ENCODE peak calls at places on chromosomes 2 and 18, in five cellular contexts. K is mesendoderm, P is astrocyte, Q is SK-N-SH, W is K562. Z is an unnamed sample.
A peak's percentile ranks its signal among the peaks of the same experiment; 100 is the strongest.

GRCh38 chr2:37020212-37020886 is 54.0 kb upstream of the STRN start:
- DNase-seq in K (peak; percentile 75), P (peak; percentile 85), Q (peak; percentile 25), W (no peak), Z (no peak)

GRCh38 chr2:216792222-216793001 is 67.5 kb downstream of the TNP1 start:
- DNase-seq in K (peak; percentile 86), P (peak; percentile 83), Q (peak; percentile 69), W (no peak), Z (no peak)

GRCh38 chr2:46650556-46651001 is 171.2 kb downstream of the TMEM247 start:
- DNase-seq in K (peak; percentile 83), P (peak; percentile 62), Q (peak; percentile 71), W (peak; percentile 74), Z (peak; percentile 75)

GRCh38 chr18:22637787-22638186 is 220.1 kb upstream of the CTAGE1 start:
- DNase-seq in K (no peak), P (peak; percentile 93), Q (no peak), W (no peak), Z (no peak)

GRCh38 chr2:88159955-88160415 is 10.2 kb upstream of the THNSL2 start:
- DNase-seq in K (peak; percentile 78), P (peak; percentile 18), Q (peak; percentile 75), W (peak; percentile 68), Z (peak; percentile 76)

GRCh38 chr2:70947556-70948184 is 12.0 kb downstream of the ATP6V1B1 start:
- DNase-seq in K (peak; percentile 63), P (peak; percentile 55), Q (peak; percentile 7), W (no peak), Z (no peak)

GRCh38 chr18:13268035-13268700 is 49.6 kb downstream of the LDLRAD4 start:
- DNase-seq in K (peak; percentile 92), P (peak; percentile 81), Q (no peak), W (no peak), Z (no peak)

GRCh38 chr2:168317282-168317681 is 69.9 kb upstream of the STK39 start:
- DNase-seq in K (no peak), P (no peak), Q (no peak), W (no peak), Z (no peak)

GRCh38 chr2:667332-668000 is 9.7 kb downstream of the TMEM18 start:
- DNase-seq in K (peak; percentile 58), P (peak; percentile 68), Q (peak; percentile 76), W (peak; percentile 60), Z (no peak)

GRCh38 chr2:100983684-100984310 is 18.3 kb upstream of the RPL31 start:
- DNase-seq in K (no peak), P (no peak), Q (no peak), W (no peak), Z (no peak)

GRCh38 chr2:28356095-28356911 is 36.4 kb upstream of the FOSL2 start:
- DNase-seq in K (peak; percentile 26), P (peak; percentile 72), Q (peak; percentile 90), W (peak; percentile 58), Z (no peak)
- H3K4me2 ChIP-seq in K (no peak overlapping the region), P (no peak overlapping the region), Q (no peak overlapping the region), W (peak overlapping the region; percentile 12), Z (no peak overlapping the region)

GRCh38 chr18:37548679-37549289 is 16.8 kb downstream of the CELF4 start:
- DNase-seq in K (no peak), P (no peak), Q (peak; percentile 83), W (no peak), Z (no peak)

GRCh38 chr18:37546023-37546537 is 19.5 kb downstream of the CELF4 start:
- DNase-seq in K (no peak), P (no peak), Q (no peak), W (no peak), Z (no peak)

GRCh38 chr18:37545461-37545860 is 20.1 kb downstream of the CELF4 start:
- DNase-seq in K (no peak), P (no peak), Q (no peak), W (no peak), Z (no peak)

GRCh38 chr18:37546651-37547050 is 18.9 kb downstream of the CELF4 start:
- DNase-seq in K (no peak), P (no peak), Q (no peak), W (no peak), Z (no peak)

GRCh38 chr18:37547196-37547595 is 18.4 kb downstream of the CELF4 start:
- DNase-seq in K (no peak), P (no peak), Q (no peak), W (no peak), Z (no peak)
- H3K4me2 ChIP-seq in K (no peak overlapping the region), P (no peak overlapping the region), Q (no peak overlapping the region), W (no peak overlapping the region), Z (no peak overlapping the region)

DNA sequence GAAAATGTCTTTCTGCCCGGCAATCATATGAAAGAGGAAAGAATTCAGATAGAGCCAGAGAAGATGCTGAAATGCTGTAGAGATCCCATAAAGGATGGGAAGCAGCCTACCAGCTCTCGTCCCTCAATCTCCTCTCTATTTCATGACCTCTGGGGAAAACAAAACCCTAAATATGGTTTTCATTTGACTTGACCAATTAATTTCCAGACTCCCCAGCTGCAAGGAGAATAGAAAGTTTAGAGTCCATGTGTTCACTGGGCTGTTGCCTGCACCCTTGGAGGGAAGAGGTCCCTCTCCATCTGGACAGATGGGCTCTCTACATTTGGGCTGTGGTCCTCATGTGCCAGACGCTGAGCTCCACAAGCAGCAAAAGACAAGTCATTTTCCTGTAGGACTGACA is 40.6 kb downstream of the CAPN13 start:
- DNase-seq in K (no peak), P (no peak), Q (peak; percentile 59), W (no peak), Z (no peak)
- H3K4me2 ChIP-seq in K (no peak overlapping the region), P (no peak overlapping the region), Q (no peak overlapping the region), W (no peak overlapping the region), Z (no peak overlapping the region)

DNA sequence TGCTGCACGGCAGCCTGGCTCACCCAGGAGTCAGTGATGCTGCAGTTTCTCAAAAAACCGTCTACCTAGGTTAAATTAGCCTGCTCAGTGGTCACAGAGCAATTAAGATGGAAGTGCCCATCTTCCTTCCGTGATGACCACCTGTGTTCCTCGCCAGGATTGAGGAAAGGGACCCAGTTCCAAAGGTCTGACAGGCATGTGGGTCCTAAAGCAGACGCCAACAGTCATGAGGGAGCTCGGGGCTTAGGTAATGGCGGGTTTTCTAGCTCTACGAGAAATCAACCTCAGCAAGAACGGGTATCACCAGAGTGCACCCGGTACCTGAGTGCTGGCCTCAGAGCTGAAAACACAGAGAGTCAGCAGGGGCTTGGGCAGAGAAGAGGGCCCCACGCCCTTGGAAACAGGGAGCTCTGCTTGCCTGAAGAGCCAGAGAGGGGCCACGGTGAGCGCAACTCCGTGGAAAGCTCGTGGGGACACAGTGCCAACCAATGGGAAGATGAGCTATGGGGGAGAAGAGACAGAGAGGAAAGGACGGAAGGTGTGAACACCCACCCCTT is 34.3 kb upstream of the DNMT3A start:
- DNase-seq in K (no peak), P (no peak), Q (no peak), W (no peak), Z (no peak)
- H3K4me2 ChIP-seq in K (peak overlapping the region; percentile 16), P (peak overlapping the region; percentile 80), Q (peak overlapping the region; percentile 73), W (peak overlapping the region; percentile 32), Z (peak overlapping the region; percentile 69)

GRCh38 chr2:20613342-20613916 is 37.5 kb downstream of the HS1BP3 start:
- DNase-seq in K (no peak), P (no peak), Q (peak; percentile 74), W (no peak), Z (no peak)
- H3K4me2 ChIP-seq in K (no peak overlapping the region), P (no peak overlapping the region), Q (no peak overlapping the region), W (no peak overlapping the region), Z (no peak overlapping the region)

GRCh38 chr2:31079665-31080064 is 58.6 kb downstream of the GALNT14 start:
- DNase-seq in K (peak; percentile 57), P (no peak), Q (peak; percentile 58), W (peak; percentile 34), Z (no peak)

GRCh38 chr2:31075936-31076590 is 62.2 kb downstream of the GALNT14 start:
- DNase-seq in K (no peak), P (peak; percentile 2), Q (no peak), W (no peak), Z (no peak)

GRCh38 chr2:31078579-31079105 is 59.6 kb downstream of the GALNT14 start:
- DNase-seq in K (no peak), P (no peak), Q (no peak), W (no peak), Z (no peak)

GRCh38 chr2:31071741-31072140 is 66.5 kb downstream of the GALNT14 start:
- DNase-seq in K (no peak), P (no peak), Q (no peak), W (no peak), Z (peak; percentile 49)

GRCh38 chr2:31075393-31075792 is 62.8 kb downstream of the GALNT14 start:
- DNase-seq in K (no peak), P (no peak), Q (no peak), W (no peak), Z (no peak)
- H3K4me2 ChIP-seq in K (no peak overlapping the region), P (no peak overlapping the region), Q (no peak overlapping the region), W (no peak overlapping the region), Z (no peak overlapping the region)

GRCh38 chr2:63790913-63791312 is 50.8 kb upstream of the UGP2 start:
- DNase-seq in K (peak; percentile 43), P (peak; percentile 91), Q (no peak), W (no peak), Z (no peak)
- H3K4me2 ChIP-seq in K (no peak overlapping the region), P (peak overlapping the region; percentile 57), Q (peak overlapping the region; percentile 51), W (no peak overlapping the region), Z (no peak overlapping the region)